ENCODE peak calls at places on chromosomes 6 and 20, in eight cellular contexts. One of them, this sample, is unnamed.

GRCh38 chr20:16028923-16029322 is 544.3 kb downstream of the KIF16B start:
- DNase-seq in CD4-positive, alpha-beta T cell: no peak
- DNase-seq in NB4: no peak
- DNase-seq in aorta: no peak
- DNase-seq in progenitor cell of endocrine pancreas: no peak
- DNase-seq in NT2/D1: no peak
- DNase-seq in NCI-H774: no peak
- DNase-seq in nephron progenitor cell: no peak
- DNase-seq in this sample: no peak

GRCh38 chr6:127273499-127273898 is 6.8 kb downstream of the RNF146 start:
- DNase-seq in CD4-positive, alpha-beta T cell: no peak
- DNase-seq in NB4: no peak
- DNase-seq in aorta: no peak
- DNase-seq in progenitor cell of endocrine pancreas: no peak
- DNase-seq in NT2/D1: no peak
- DNase-seq in NCI-H774: no peak
- DNase-seq in nephron progenitor cell: no peak
- DNase-seq in this sample: no peak

GRCh38 chr6:47268572-47269187 is 41.0 kb downstream of the TNFRSF21 start:
- DNase-seq in CD4-positive, alpha-beta T cell: no peak
- DNase-seq in NB4: no peak
- DNase-seq in aorta: no peak
- DNase-seq in progenitor cell of endocrine pancreas: no peak
- DNase-seq in NT2/D1: no peak
- DNase-seq in NCI-H774: no peak
- DNase-seq in nephron progenitor cell: no peak
- DNase-seq in this sample: no peak

GRCh38 chr6:30915591-30915946 is 1.5 kb downstream of the VARS2 start:
- DNase-seq in CD4-positive, alpha-beta T cell: no peak
- DNase-seq in NB4: peak; percentile 74
- DNase-seq in aorta: no peak
- DNase-seq in progenitor cell of endocrine pancreas: no peak
- DNase-seq in NT2/D1: peak; percentile 62
- DNase-seq in NCI-H774: peak; percentile 4
- DNase-seq in nephron progenitor cell: peak; percentile 25
- DNase-seq in this sample: peak; percentile 40

GRCh38 chr20:16599257-16599656 is 26.0 kb upstream of the KIF16B start:
- DNase-seq in CD4-positive, alpha-beta T cell: no peak
- DNase-seq in NB4: no peak
- DNase-seq in aorta: no peak
- DNase-seq in progenitor cell of endocrine pancreas: no peak
- DNase-seq in NT2/D1: no peak
- DNase-seq in NCI-H774: no peak
- DNase-seq in nephron progenitor cell: no peak
- DNase-seq in this sample: no peak

GRCh38 chr20:38179846-38180245 is 14.8 kb upstream of the TGM2 start:
- DNase-seq in CD4-positive, alpha-beta T cell: no peak
- DNase-seq in NB4: no peak
- DNase-seq in aorta: peak; percentile 15
- DNase-seq in progenitor cell of endocrine pancreas: no peak
- DNase-seq in NT2/D1: no peak
- DNase-seq in NCI-H774: no peak
- DNase-seq in nephron progenitor cell: no peak
- DNase-seq in this sample: no peak

GRCh38 chr6:143708889-143709288 is 31.1 kb downstream of the PHACTR2 start:
- DNase-seq in CD4-positive, alpha-beta T cell: no peak
- DNase-seq in NB4: no peak
- DNase-seq in aorta: no peak
- DNase-seq in progenitor cell of endocrine pancreas: no peak
- DNase-seq in NT2/D1: no peak
- DNase-seq in NCI-H774: no peak
- DNase-seq in nephron progenitor cell: no peak
- DNase-seq in this sample: no peak

GRCh38 chr6:18997375-18997826 is 610.3 kb downstream of the RNF144B start:
- DNase-seq in CD4-positive, alpha-beta T cell: no peak
- DNase-seq in NB4: peak; percentile 64
- DNase-seq in aorta: no peak
- DNase-seq in progenitor cell of endocrine pancreas: no peak
- DNase-seq in NT2/D1: peak; percentile 15
- DNase-seq in NCI-H774: peak; percentile 18
- DNase-seq in nephron progenitor cell: peak; percentile 5
- DNase-seq in this sample: peak; percentile 54

GRCh38 chr20:38625896-38626295 is 24.3 kb downstream of the ARHGAP40 start:
- DNase-seq in CD4-positive, alpha-beta T cell: no peak
- DNase-seq in NB4: no peak
- DNase-seq in aorta: no peak
- DNase-seq in progenitor cell of endocrine pancreas: no peak
- DNase-seq in NT2/D1: no peak
- DNase-seq in NCI-H774: no peak
- DNase-seq in nephron progenitor cell: no peak
- DNase-seq in this sample: no peak

GRCh38 chr6:7672066-7673062 is 53.5 kb upstream of the BMP6 start:
- DNase-seq in CD4-positive, alpha-beta T cell: no peak
- DNase-seq in NB4: no peak
- DNase-seq in aorta: no peak
- DNase-seq in progenitor cell of endocrine pancreas: no peak
- DNase-seq in NT2/D1: no peak
- DNase-seq in NCI-H774: no peak
- DNase-seq in nephron progenitor cell: no peak
- DNase-seq in this sample: no peak

GRCh38 chr6:40440083-40440482 is 147.1 kb downstream of the LRFN2 start:
- DNase-seq in CD4-positive, alpha-beta T cell: no peak
- DNase-seq in NB4: peak; percentile 46
- DNase-seq in aorta: no peak
- DNase-seq in progenitor cell of endocrine pancreas: no peak
- DNase-seq in NT2/D1: no peak
- DNase-seq in NCI-H774: peak; percentile 51
- DNase-seq in nephron progenitor cell: no peak
- DNase-seq in this sample: no peak

This sample was measured in SHP77.